ENCODE peak calls at places on chromosomes 3 and 15, in nine cellular contexts. One of them, this sample, is unnamed.
A peak's percentile ranks its signal among the peaks of the same experiment; 100 is the strongest.

GRCh38 chr3:11711826-11712225 is 68.1 kb upstream of the VGLL4 start:
- DNase-seq in kidney tubule cell: no peak
- DNase-seq in cerebellar cortex: peak; percentile 40
- DNase-seq in left ventricle myocardium inferior: no peak
- DNase-seq in T-helper 9 cell: no peak
- DNase-seq in psoas muscle: no peak
- DNase-seq in WTC11: no peak
- DNase-seq in T-helper 1 cell: no peak
- DNase-seq in activated T-helper 9 cell treated with anti-CD3 and anti-CD28 coated beads, Interleukin-2, amount 50 U/mL, for 16 hours: no peak
- DNase-seq in this sample: no peak

GRCh38 chr3:46708401-46709146 is 7.4 kb downstream of the TMIE start:
- DNase-seq in kidney tubule cell: no peak
- DNase-seq in cerebellar cortex: no peak
- DNase-seq in left ventricle myocardium inferior: peak; percentile 13
- DNase-seq in T-helper 9 cell: no peak
- DNase-seq in psoas muscle: no peak
- DNase-seq in WTC11: peak; percentile 7
- DNase-seq in T-helper 1 cell: no peak
- DNase-seq in activated T-helper 9 cell treated with anti-CD3 and anti-CD28 coated beads, Interleukin-2, amount 50 U/mL, for 16 hours: no peak
- DNase-seq in this sample: peak; percentile 68

GRCh38 chr3:151460774-151461450 is at the start of gene IGSF10:
- DNase-seq in kidney tubule cell: peak; percentile 6
- DNase-seq in cerebellar cortex: no peak
- DNase-seq in left ventricle myocardium inferior: peak; percentile 20
- DNase-seq in T-helper 9 cell: no peak
- DNase-seq in psoas muscle: peak; percentile 17
- DNase-seq in WTC11: peak; percentile 61
- DNase-seq in T-helper 1 cell: no peak
- DNase-seq in activated T-helper 9 cell treated with anti-CD3 and anti-CD28 coated beads, Interleukin-2, amount 50 U/mL, for 16 hours: no peak
- DNase-seq in this sample: peak; percentile 75

GRCh38 chr15:37015025-37015424 is 85.3 kb downstream of the MEIS2 start:
- DNase-seq in kidney tubule cell: peak; percentile 62
- DNase-seq in cerebellar cortex: no peak
- DNase-seq in left ventricle myocardium inferior: no peak
- DNase-seq in T-helper 9 cell: no peak
- DNase-seq in psoas muscle: no peak
- DNase-seq in WTC11: no peak
- DNase-seq in T-helper 1 cell: no peak
- DNase-seq in activated T-helper 9 cell treated with anti-CD3 and anti-CD28 coated beads, Interleukin-2, amount 50 U/mL, for 16 hours: no peak
- DNase-seq in this sample: no peak

GRCh38 chr3:30986551-30986950 is 92.1 kb upstream of the GADL1 start:
- DNase-seq in kidney tubule cell: no peak
- DNase-seq in cerebellar cortex: no peak
- DNase-seq in left ventricle myocardium inferior: no peak
- DNase-seq in T-helper 9 cell: no peak
- DNase-seq in psoas muscle: no peak
- DNase-seq in WTC11: no peak
- DNase-seq in T-helper 1 cell: no peak
- DNase-seq in activated T-helper 9 cell treated with anti-CD3 and anti-CD28 coated beads, Interleukin-2, amount 50 U/mL, for 16 hours: no peak
- DNase-seq in this sample: no peak

GRCh38 chr3:184874709-184875644 is 63.0 kb downstream of the VPS8 start:
- DNase-seq in kidney tubule cell: peak; percentile 44
- DNase-seq in cerebellar cortex: peak; percentile 58
- DNase-seq in left ventricle myocardium inferior: no peak
- DNase-seq in T-helper 9 cell: no peak
- DNase-seq in psoas muscle: no peak
- DNase-seq in WTC11: peak; percentile 18
- DNase-seq in T-helper 1 cell: peak; percentile 3
- DNase-seq in activated T-helper 9 cell treated with anti-CD3 and anti-CD28 coated beads, Interleukin-2, amount 50 U/mL, for 16 hours: no peak
- DNase-seq in this sample: no peak

GRCh38 chr3:187979543-187979942 is 174.4 kb upstream of the LPP start:
- DNase-seq in kidney tubule cell: no peak
- DNase-seq in cerebellar cortex: no peak
- DNase-seq in left ventricle myocardium inferior: no peak
- DNase-seq in T-helper 9 cell: peak; percentile 16
- DNase-seq in psoas muscle: no peak
- DNase-seq in WTC11: no peak
- DNase-seq in T-helper 1 cell: peak; percentile 41
- DNase-seq in activated T-helper 9 cell treated with anti-CD3 and anti-CD28 coated beads, Interleukin-2, amount 50 U/mL, for 16 hours: no peak
- DNase-seq in this sample: no peak

GRCh38 chr3:119652306-119653033 is 7.9 kb downstream of the POPDC2 start:
- DNase-seq in kidney tubule cell: no peak
- DNase-seq in cerebellar cortex: no peak
- DNase-seq in left ventricle myocardium inferior: peak; percentile 59
- DNase-seq in T-helper 9 cell: no peak
- DNase-seq in psoas muscle: peak; percentile 76
- DNase-seq in WTC11: no peak
- DNase-seq in T-helper 1 cell: no peak
- DNase-seq in activated T-helper 9 cell treated with anti-CD3 and anti-CD28 coated beads, Interleukin-2, amount 50 U/mL, for 16 hours: no peak
- DNase-seq in this sample: no peak

GRCh38 chr15:32856753-32857152 is 138.9 kb downstream of the GREM1 start:
- DNase-seq in kidney tubule cell: peak; percentile 56
- DNase-seq in cerebellar cortex: no peak
- DNase-seq in left ventricle myocardium inferior: no peak
- DNase-seq in T-helper 9 cell: no peak
- DNase-seq in psoas muscle: no peak
- DNase-seq in WTC11: no peak
- DNase-seq in T-helper 1 cell: no peak
- DNase-seq in activated T-helper 9 cell treated with anti-CD3 and anti-CD28 coated beads, Interleukin-2, amount 50 U/mL, for 16 hours: no peak
- DNase-seq in this sample: no peak